ENCODE peak calls at places on chromosomes 13 and 19, in seven cellular contexts. X, Y, L, T, A, I and P are unnamed samples.

GRCh38 chr13:108961542-108962125 is 332.2 kb downstream of the MYO16 start:
- DNase-seq in T (no peak), I (no peak), Y (peak), L (peak), A (peak), X (peak), P (peak)

GRCh38 chr19:49363265-49364082 is at the start of gene DKKL1:
- DNase-seq in Y (peak), X (peak), T (peak), A (peak), I (peak), L (peak), P (peak)

GRCh38 chr13:73162912-73163911 is 104.4 kb downstream of the KLF5 start:
- DNase-seq in X (no peak), I (no peak), T (no peak), Y (no peak), L (no peak), A (no peak), P (no peak)

GRCh38 chr19:42198676-42199439 is 18.6 kb downstream of the DEDD2 start:
- DNase-seq in L (peak), T (peak), A (no peak), Y (no peak), X (no peak), I (no peak), P (no peak)

GRCh38 chr19:38655148-38655824 is 7.8 kb downstream of the ACTN4 start:
- DNase-seq in T (no peak), Y (peak), X (no peak), I (no peak), A (peak), L (no peak), P (no peak)

GRCh38 chr13:51258612-51259358 is 36.6 kb downstream of the FAM124A start:
- DNase-seq in I (peak), T (no peak), X (no peak), Y (no peak), L (peak), A (no peak), P (peak)

GRCh38 chr13:73776137-73776785 is 357.9 kb downstream of the KLF12 start:
- DNase-seq in X (no peak), A (no peak), T (no peak), L (no peak), I (no peak), Y (peak), P (no peak)

GRCh38 chr19:4624733-4625362 is 14.5 kb upstream of the TNFAIP8L1 start:
- DNase-seq in X (no peak), L (peak), T (peak), I (no peak), A (no peak), Y (peak), P (no peak)

GRCh38 chr13:27372896-27373295 is 51.5 kb upstream of the GTF3A start:
- DNase-seq in A (peak), X (no peak), L (no peak), I (no peak), T (no peak), Y (peak), P (no peak)

GRCh38 chr19:6062274-6062673 is 48.0 kb downstream of the RFX2 start:
- DNase-seq in L (no peak), X (no peak), T (no peak), I (no peak), A (no peak), Y (no peak), P (peak)

GRCh38 chr19:5829567-5830315 is 9.8 kb downstream of the FUT6 start:
- DNase-seq in T (no peak), X (no peak), I (no peak), A (no peak), L (no peak), Y (no peak), P (no peak)

GRCh38 chr19:17565611-17566010 is 10.2 kb downstream of the COLGALT1 start:
- DNase-seq in L (no peak), T (no peak), Y (peak), A (peak), I (no peak), X (no peak), P (no peak)

GRCh38 chr19:19820774-19821315 is 705 bp downstream of the ZNF506 start:
- DNase-seq in T (no peak), A (no peak), L (peak), X (no peak), I (no peak), Y (no peak), P (no peak)

GRCh38 chr19:8515317-8515716 is 1.4 kb upstream of the ZNF414 start:
- DNase-seq in Y (no peak), I (no peak), T (no peak), L (no peak), A (no peak), X (no peak), P (no peak)

GRCh38 chr13:97433727-97434416 is at the start of gene RAP2A:
- DNase-seq in I (peak), A (peak), Y (peak), X (peak), L (peak), T (peak), P (peak)

GRCh38 chr13:31913459-31913858 is 118.1 kb upstream of the FRY start:
- DNase-seq in A (peak), Y (no peak), X (no peak), I (no peak), T (no peak), L (no peak), P (peak)

GRCh38 chr19:17753976-17754375 is 2.7 kb downstream of the FCHO1 start:
- DNase-seq in I (no peak), T (no peak), A (no peak), L (no peak), X (no peak), Y (no peak), P (no peak)

GRCh38 chr19:42323852-42324654 is 1.4 kb upstream of the MEGF8 start:
- DNase-seq in X (no peak), A (no peak), I (peak), L (peak), T (no peak), Y (no peak), P (no peak)

GRCh38 chr19:14843587-14843986 is 5.1 kb downstream of the OR7A10 start:
- DNase-seq in T (no peak), L (no peak), X (no peak), Y (no peak), I (no peak), A (no peak), P (no peak)

GRCh38 chr19:30090963-30091362 is 148.9 kb downstream of the URI1 start:
- DNase-seq in I (no peak), A (no peak), X (no peak), T (no peak), L (no peak), Y (no peak), P (no peak)

GRCh38 chr19:47284324-47284899 is 9.7 kb downstream of the INAFM1 start:
- DNase-seq in T (no peak), X (peak), I (peak), L (peak), Y (peak), A (peak), P (peak)

GRCh38 chr19:41288898-41289505 is 21.0 kb upstream of the CCDC97 start:
- DNase-seq in X (no peak), T (no peak), I (no peak), Y (no peak), A (no peak), L (no peak), P (no peak)

GRCh38 chr13:35992964-35993363 is 138.2 kb downstream of the DCLK1 start:
- DNase-seq in L (no peak), A (no peak), I (peak), Y (no peak), T (no peak), X (no peak), P (peak)
- H2BK120ac ChIP-seq in L (no peak), A (no peak), I (no peak), Y (no peak), T (no peak), X (no peak), P (no peak)

GRCh38 chr13:52617070-52618060 is 24.9 kb upstream of the HNRNPA1L2 start:
- DNase-seq in X (peak), I (peak), T (peak), A (peak), L (peak), Y (peak), P (peak)
- H2BK120ac ChIP-seq in X (no peak), I (no peak), T (no peak), A (no peak), L (no peak), Y (no peak), P (no peak)

DNA sequence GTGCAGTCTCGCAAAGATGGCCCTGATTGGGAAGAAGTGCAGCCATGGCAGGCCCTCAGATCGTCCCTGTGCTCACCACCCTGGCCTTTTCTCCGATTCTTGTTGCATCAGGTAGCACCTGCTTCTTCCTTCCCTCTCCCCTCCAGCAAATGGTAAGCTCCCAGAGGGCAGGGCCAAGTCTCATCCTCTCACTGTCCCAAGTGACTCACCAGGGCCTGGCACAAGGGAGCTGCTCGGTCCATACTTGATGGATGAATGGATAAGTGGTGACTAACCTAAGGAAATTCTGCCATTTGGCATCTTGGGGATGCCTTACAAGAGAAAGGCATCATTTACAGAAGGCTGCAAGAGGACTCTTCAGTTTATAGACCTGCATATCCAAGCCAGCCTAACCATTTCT is 84.9 kb downstream of the ZIC5 start:
- DNase-seq in T (no peak), X (no peak), L (no peak), Y (no peak), A (no peak), I (peak), P (no peak)
- H2BK120ac ChIP-seq in T (no peak), X (no peak), L (no peak), Y (no peak), A (no peak), I (no peak), P (no peak)

DNA sequence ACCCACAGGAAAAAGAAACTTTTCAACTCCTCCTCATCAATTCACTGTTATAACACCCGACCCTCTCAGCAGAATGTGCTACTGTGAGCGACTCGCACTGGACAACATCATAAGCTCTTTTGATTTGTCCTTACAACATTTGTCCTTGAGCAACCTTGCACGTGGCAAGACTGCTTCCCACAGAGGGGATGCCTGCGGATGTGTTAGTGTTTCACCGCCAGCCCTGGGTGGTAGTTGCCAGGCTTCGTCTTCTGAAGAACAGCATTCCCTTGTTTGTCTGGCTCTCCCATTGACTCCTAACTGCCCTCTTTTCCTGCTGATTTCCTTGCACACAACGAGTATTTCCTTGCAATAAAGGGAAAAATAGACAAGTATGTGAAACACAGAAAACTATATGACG is 111.4 kb upstream of the SLC7A1 start:
- DNase-seq in T (no peak), A (peak), Y (no peak), I (no peak), L (no peak), X (no peak), P (no peak)
- H2BK120ac ChIP-seq in T (no peak), A (peak), Y (no peak), I (no peak), L (no peak), X (no peak), P (no peak)

DNA sequence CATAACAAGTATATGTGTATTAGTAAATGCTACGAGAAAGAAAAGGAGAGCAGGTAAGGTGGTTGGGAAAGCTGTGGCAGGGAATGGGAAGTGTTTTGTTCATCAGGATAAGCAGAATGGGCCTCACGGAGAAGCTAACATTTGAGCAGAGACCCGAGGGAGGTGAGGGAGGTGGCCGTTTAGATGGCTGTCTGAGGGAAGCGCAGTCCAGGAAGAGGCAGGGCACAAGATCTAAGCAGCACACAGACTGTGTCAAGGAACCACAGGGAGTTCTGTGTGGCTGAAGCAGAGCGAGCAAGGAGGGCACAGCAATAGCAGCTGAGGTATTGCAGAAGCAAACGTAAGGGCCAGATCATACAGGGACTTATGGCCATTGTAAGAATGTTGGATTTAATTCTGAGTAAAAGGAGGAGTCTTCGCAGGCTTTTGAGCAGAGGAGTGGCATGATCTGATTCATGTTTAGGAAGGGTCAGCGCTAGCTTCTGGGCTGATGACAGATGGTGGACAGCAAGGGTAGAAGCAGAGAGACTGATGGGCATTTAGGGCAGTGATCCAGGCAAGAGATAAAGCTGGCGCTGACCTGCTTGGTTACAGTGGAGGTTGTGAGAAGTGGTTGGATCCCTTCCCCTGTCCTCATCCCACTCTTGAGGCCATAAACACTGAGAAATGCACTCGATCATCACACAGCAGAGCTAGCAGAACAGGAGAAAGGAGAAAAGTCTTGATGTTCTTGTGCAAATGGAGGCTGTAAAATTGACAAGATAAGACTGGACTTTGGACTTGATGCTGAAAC is 199.9 kb downstream of the LACC1 start:
- DNase-seq in A (no peak), Y (no peak), X (no peak), L (peak), I (no peak), T (no peak), P (no peak)
- H2BK120ac ChIP-seq in A (no peak), Y (no peak), X (no peak), L (no peak), I (peak), T (no peak), P (no peak)